ENCODE peak calls at places on chromosomes 5 and 9, in seven cellular contexts. G, B, J, A, N, L and O are unnamed samples.

GRCh38 chr5:179619776-179620175 is 3.7 kb downstream of the HNRNPH1 start:
- DNase-seq in N (no peak), G (no peak), A (no peak), J (no peak), B (no peak), L (no peak), O (no peak)

GRCh38 chr5:14775857-14776256 is 95.7 kb downstream of the ANKH start:
- DNase-seq in G (no peak), L (no peak), J (peak; percentile 34), B (no peak), N (no peak), A (peak; percentile 18), O (no peak)

GRCh38 chr9:18824095-18824666 is 208.8 kb downstream of the SAXO1 start:
- DNase-seq in J (peak; percentile 37), A (no peak), B (no peak), N (no peak), L (no peak), G (no peak), O (no peak)

GRCh38 chr9:9257999-9258398 is 1354.8 kb downstream of the PTPRD start:
- DNase-seq in J (no peak), L (no peak), N (no peak), G (no peak), B (no peak), A (no peak), O (no peak)

GRCh38 chr9:104826911-104827310 is 63.0 kb downstream of the NIPSNAP3B start:
- DNase-seq in N (no peak), L (no peak), B (no peak), J (no peak), G (no peak), A (no peak), O (no peak)

GRCh38 chr9:77980622-77981021 is 51.0 kb downstream of the GNAQ start:
- DNase-seq in B (no peak), A (peak; percentile 38), L (peak; percentile 33), G (no peak), N (no peak), J (peak; percentile 73), O (no peak)

GRCh38 chr9:97808415-97808814 is 44.6 kb upstream of the FOXE1 start:
- DNase-seq in B (no peak), G (no peak), J (no peak), L (no peak), A (no peak), N (no peak), O (no peak)

GRCh38 chr5:168118042-168118668 is 173.3 kb upstream of the WWC1 start:
- DNase-seq in N (no peak), L (no peak), J (no peak), B (no peak), A (no peak), G (no peak), O (no peak)

GRCh38 chr5:44719856-44720255 is 88.9 kb upstream of the MRPS30 start:
- DNase-seq in A (no peak), B (no peak), J (no peak), N (no peak), G (no peak), L (no peak), O (no peak)

GRCh38 chr9:127763918-127764384 is 14.5 kb downstream of the SH2D3C start:
- DNase-seq in A (no peak), B (no peak), J (peak; percentile 83), G (no peak), N (no peak), L (no peak), O (peak; percentile 66)

GRCh38 chr5:94674841-94675382 is 56.4 kb downstream of the SLF1 start:
- DNase-seq in A (no peak), L (no peak), G (no peak), B (no peak), N (no peak), J (no peak), O (no peak)

GRCh38 chr5:167716376-167716775 is 575.1 kb upstream of the WWC1 start:
- DNase-seq in A (peak; percentile 96), J (no peak), G (no peak), N (no peak), B (no peak), L (peak; percentile 82), O (no peak)

GRCh38 chr9:125272697-125273096 is 11.1 kb downstream of the GAPVD1 start:
- DNase-seq in N (no peak), B (no peak), G (no peak), A (peak; percentile 33), J (no peak), L (no peak), O (no peak)

GRCh38 chr5:13625616-13626198 is 318.8 kb downstream of the DNAH5 start:
- DNase-seq in J (no peak), B (no peak), G (no peak), L (no peak), N (no peak), A (no peak), O (no peak)

GRCh38 chr5:22372376-22372775 is 480.8 kb downstream of the CDH12 start:
- DNase-seq in J (peak; percentile 8), L (no peak), B (no peak), N (no peak), A (no peak), G (no peak), O (no peak)

GRCh38 chr5:112338681-112339337 is 80.3 kb downstream of the EPB41L4A start:
- DNase-seq in L (no peak), J (peak; percentile 85), B (no peak), G (no peak), N (no peak), A (peak; percentile 54), O (no peak)

GRCh38 chr5:180704362-180704761 is 35.5 kb downstream of the OR2Y1 start:
- DNase-seq in A (no peak), J (peak; percentile 20), N (no peak), B (no peak), G (no peak), L (no peak), O (no peak)

GRCh38 chr5:10460252-10460906 is 18.7 kb downstream of the ROPN1L start:
- DNase-seq in J (peak; percentile 21), G (no peak), N (no peak), A (peak; percentile 41), B (no peak), L (no peak), O (no peak)

GRCh38 chr9:21653589-21653988 is 148.8 kb upstream of the MTAP start:
- DNase-seq in N (no peak), B (no peak), G (no peak), A (no peak), J (no peak), L (no peak), O (no peak)

GRCh38 chr5:137248476-137248970 is 250.6 kb downstream of the SPOCK1 start:
- DNase-seq in L (no peak), J (no peak), A (no peak), B (no peak), N (no peak), G (no peak), O (no peak)

GRCh38 chr9:94176582-94176981 is 82.5 kb upstream of the ZNF169 start:
- DNase-seq in N (no peak), B (no peak), L (no peak), A (no peak), J (no peak), G (no peak), O (no peak)

GRCh38 chr5:151052834-151053233 is 28.0 kb downstream of the TNIP1 start:
- DNase-seq in B (no peak), A (no peak), G (no peak), J (no peak), N (no peak), L (no peak), O (no peak)

GRCh38 chr9:131682261-131682660 is 57.6 kb downstream of the RAPGEF1 start:
- DNase-seq in B (no peak), L (no peak), J (no peak), A (no peak), N (no peak), G (no peak), O (no peak)
- TF ChIP-seq CTCF in B (no peak), L (no peak), J (no peak), A (no peak), N (no peak), G (no peak), O (no peak)

GRCh38 chr5:81855576-81855975 is 104.7 kb upstream of the SSBP2 start:
- DNase-seq in L (no peak), A (no peak), G (no peak), B (no peak), N (no peak), J (no peak), O (no peak)

GRCh38 chr5:81852277-81853004 is 101.5 kb upstream of the SSBP2 start:
- DNase-seq in J (no peak), A (peak; percentile 25), L (no peak), B (no peak), N (peak; percentile 33), G (no peak), O (peak; percentile 47)

GRCh38 chr5:81853005-81853357 is 102.1 kb upstream of the SSBP2 start:
- DNase-seq in J (no peak), A (no peak), G (no peak), B (peak; percentile 27), L (no peak), N (no peak), O (no peak)

GRCh38 chr5:81854915-81855314 is 104.0 kb upstream of the SSBP2 start:
- DNase-seq in G (no peak), L (no peak), J (no peak), A (no peak), B (no peak), N (no peak), O (no peak)

GRCh38 chr5:81854485-81854884 is 103.6 kb upstream of the SSBP2 start:
- DNase-seq in L (no peak), A (no peak), G (no peak), N (no peak), B (no peak), J (no peak), O (no peak)
- TF ChIP-seq CTCF in L (no peak), A (peak; percentile 30), G (peak; percentile 71), N (no peak), B (no peak), J (peak; percentile 24), O (peak; percentile 23)

GRCh38 chr9:111438576-111439235 is 45.5 kb downstream of the ECPAS start:
- DNase-seq in G (no peak), A (peak; percentile 13), J (peak; percentile 38), N (no peak), B (no peak), L (no peak), O (no peak)

GRCh38 chr9:111429175-111429574 is 55.0 kb downstream of the ECPAS start:
- DNase-seq in B (no peak), N (no peak), A (no peak), G (no peak), J (no peak), L (no peak), O (no peak)

GRCh38 chr9:111431684-111432083 is 52.5 kb downstream of the ECPAS start:
- DNase-seq in N (no peak), L (no peak), J (no peak), A (no peak), G (no peak), B (no peak), O (no peak)

GRCh38 chr9:111427186-111427585 is 57.0 kb downstream of the ECPAS start:
- DNase-seq in A (peak; percentile 49), N (no peak), J (peak; percentile 49), G (no peak), L (peak; percentile 23), B (peak; percentile 12), O (no peak)

GRCh38 chr9:111433082-111433481 is 51.1 kb downstream of the ECPAS start:
- DNase-seq in A (no peak), B (no peak), G (no peak), J (no peak), L (no peak), N (no peak), O (no peak)
- TF ChIP-seq CTCF in A (no peak), B (no peak), G (no peak), J (no peak), L (no peak), N (no peak), O (no peak)

GRCh38 chr9:88991066-88992030 is at the start of gene S1PR3:
- DNase-seq in B (peak; percentile 43), N (peak; percentile 79), L (no peak), G (peak; percentile 73), A (peak; percentile 15), J (no peak), O (no peak)
- TF ChIP-seq CTCF in B (no peak), N (no peak), L (peak; percentile 18), G (peak; percentile 52), A (no peak), J (no peak), O (no peak)